ENCODE peak calls at places on chromosome 18, in four cellular contexts. W is activated T-helper 1 cell treated with anti-CD3 and anti-CD28 coated beads, Interleukin-12 subunit alpha, Interleukin-12 subunit beta, Interleukin-2, Interleukin-4 antibody, amounts not matched to agents 30 ng/mL and 10 ng/mL and 1 ng/mL, durations not matched to agents 14 hours and 24 hours and 36 hours; S is posterior cingulate gyrus; Z is stromal cell of bone marrow. P is an unnamed sample.

GRCh38 chr18:3923750-3924149 is 473.8 kb downstream of the TGIF1 start:
- DNase-seq in W (no peak), S (no peak), Z (peak), P (no peak)

GRCh38 chr18:68428026-68428425 is 286.9 kb downstream of the TMX3 start:
- DNase-seq in W (no peak), S (peak), Z (peak), P (no peak)

GRCh38 chr18:13137041-13137938 is 81.3 kb upstream of the LDLRAD4 start:
- DNase-seq in W (peak), S (peak), Z (no peak), P (peak)

GRCh38 chr18:45416168-45416567 is 199.1 kb upstream of the SLC14A2 start:
- DNase-seq in W (no peak), S (no peak), Z (no peak), P (no peak)

GRCh38 chr18:48236822-48237221 is 172.4 kb downstream of the ZBTB7C start:
- DNase-seq in W (no peak), S (no peak), Z (no peak), P (no peak)

GRCh38 chr18:48802543-48803428 is 148.0 kb downstream of the SMAD7 start:
- DNase-seq in W (no peak), S (peak), Z (no peak), P (peak)

GRCh38 chr18:7626922-7627440 is 59.9 kb downstream of the PTPRM start:
- DNase-seq in W (no peak), S (no peak), Z (peak), P (peak)

GRCh38 chr18:29501952-29502351 is 1325.0 kb upstream of the CDH2 start:
- DNase-seq in W (no peak), S (no peak), Z (peak), P (no peak)

GRCh38 chr18:36697905-36698304 is 130.9 kb downstream of the TPGS2 start:
- DNase-seq in W (no peak), S (no peak), Z (peak), P (no peak)

GRCh38 chr18:34913837-34914755 is 127.1 kb upstream of the MAPRE2 start:
- DNase-seq in W (no peak), S (peak), Z (no peak), P (no peak)

GRCh38 chr18:22865354-22866116 is 67.6 kb upstream of the RBBP8 start:
- DNase-seq in W (no peak), S (no peak), Z (no peak), P (no peak)

GRCh38 chr18:5524660-5525059 is 19.1 kb downstream of the EPB41L3 start:
- DNase-seq in W (no peak), S (no peak), Z (no peak), P (no peak)

GRCh38 chr18:11179959-11180519 is 30.7 kb upstream of the PIEZO2 start:
- DNase-seq in W (no peak), S (no peak), Z (no peak), P (no peak)

GRCh38 chr18:37805773-37806380 is 240.3 kb upstream of the CELF4 start:
- DNase-seq in W (no peak), S (peak), Z (no peak), P (no peak)

GRCh38 chr18:41146301-41146700 is 808.7 kb upstream of the PIK3C3 start:
- DNase-seq in W (no peak), S (no peak), Z (no peak), P (no peak)

GRCh38 chr18:62505669-62506494 is 16.9 kb upstream of the ZCCHC2 start:
- DNase-seq in W (peak), S (no peak), Z (no peak), P (no peak)

GRCh38 chr18:25604909-25605247 is 252.9 kb upstream of the ZNF521 start:
- DNase-seq in W (no peak), S (no peak), Z (no peak), P (no peak)

GRCh38 chr18:75544051-75544481 is 116.6 kb upstream of the SMIM21 start:
- DNase-seq in W (no peak), S (no peak), Z (no peak), P (no peak)

GRCh38 chr18:47063070-47063469 is 27.6 kb upstream of the ELOA2 start:
- DNase-seq in W (no peak), S (no peak), Z (no peak), P (no peak)

GRCh38 chr18:76643199-76643598 is 148.2 kb upstream of the ZNF516 start:
- DNase-seq in W (no peak), S (no peak), Z (no peak), P (no peak)

GRCh38 chr18:63316612-63317555 is 2.7 kb downstream of the BCL2 start:
- DNase-seq in W (no peak), S (no peak), Z (no peak), P (peak)

GRCh38 chr18:80163183-80163582 is 54.1 kb downstream of the ADNP2 start:
- DNase-seq in W (no peak), S (no peak), Z (no peak), P (no peak)

GRCh38 chr18:31667185-31667584 is 17.2 kb downstream of the B4GALT6 start:
- DNase-seq in W (no peak), S (no peak), Z (peak), P (no peak)

GRCh38 chr18:48412339-48412929 is 3.3 kb upstream of the ZBTB7C start:
- DNase-seq in W (no peak), S (no peak), Z (no peak), P (no peak)

GRCh38 chr18:55522011-55522410 is 66.0 kb downstream of the TCF4 start:
- DNase-seq in W (no peak), S (no peak), Z (no peak), P (no peak)

GRCh38 chr18:46916551-46917107 is 678 bp downstream of the PIAS2 start:
- DNase-seq in W (peak), S (no peak), Z (peak), P (no peak)

GRCh38 chr18:13570856-13571495 is 155.4 kb downstream of the FAM210A start:
- DNase-seq in W (no peak), S (no peak), Z (peak), P (no peak)

GRCh38 chr18:48784654-48785053 is 166.1 kb downstream of the SMAD7 start:
- DNase-seq in W (no peak), S (peak), Z (no peak), P (no peak)

GRCh38 chr18:12689256-12689655 is 13.3 kb downstream of the CEP76 start:
- DNase-seq in W (no peak), S (no peak), Z (no peak), P (no peak)

GRCh38 chr18:62521082-62521481 is 1.7 kb upstream of the ZCCHC2 start:
- DNase-seq in W (no peak), S (no peak), Z (no peak), P (no peak)

GRCh38 chr18:44740000-44740399 is 59.3 kb downstream of the SETBP1 start:
- DNase-seq in W (no peak), S (no peak), Z (no peak), P (no peak)

GRCh38 chr18:71784777-71785176 is 759.4 kb downstream of the CBLN2 start:
- DNase-seq in W (no peak), S (no peak), Z (no peak), P (no peak)

P was measured in thyroid gland.